ENCODE peak calls at places on chromosome 2, in eight cellular contexts. One of them, this sample, is unnamed.
A peak's percentile ranks its signal among the peaks of the same experiment; 100 is the strongest.

GRCh38 chr2:44167311-44167907 is 1.3 kb upstream of the PPM1B start:
- DNase-seq in left ventricle myocardium inferior: no peak
- DNase-seq in mucosa of descending colon: no peak
- DNase-seq in GM12864: no peak
- DNase-seq in GM23338: no peak
- DNase-seq in psoas muscle: no peak
- DNase-seq in Calu3: no peak
- DNase-seq in choroid plexus epithelial cell: no peak
- DNase-seq in this sample: no peak

GRCh38 chr2:58609306-58609705 is 368.2 kb upstream of the FANCL start:
- DNase-seq in left ventricle myocardium inferior: no peak
- DNase-seq in GM23338: no peak
- DNase-seq in psoas muscle: no peak
- DNase-seq in mucosa of descending colon: no peak
- DNase-seq in Calu3: no peak
- DNase-seq in choroid plexus epithelial cell: no peak
- DNase-seq in GM12864: no peak
- DNase-seq in this sample: no peak

GRCh38 chr2:240069846-240070245 is 16.5 kb upstream of the OR6B3 start:
- DNase-seq in GM23338: no peak
- DNase-seq in GM12864: no peak
- DNase-seq in psoas muscle: no peak
- DNase-seq in choroid plexus epithelial cell: no peak
- DNase-seq in Calu3: no peak
- DNase-seq in left ventricle myocardium inferior: no peak
- DNase-seq in mucosa of descending colon: no peak
- DNase-seq in this sample: no peak

GRCh38 chr2:145984541-145984940 is 1464.6 kb upstream of the ZEB2 start:
- DNase-seq in mucosa of descending colon: no peak
- DNase-seq in GM23338: no peak
- DNase-seq in choroid plexus epithelial cell: peak; percentile 87
- DNase-seq in GM12864: no peak
- DNase-seq in Calu3: peak; percentile 15
- DNase-seq in left ventricle myocardium inferior: no peak
- DNase-seq in psoas muscle: no peak
- DNase-seq in this sample: no peak

GRCh38 chr2:46062637-46063412 is 234.4 kb upstream of the EPAS1 start:
- DNase-seq in choroid plexus epithelial cell: peak; percentile 95
- DNase-seq in GM23338: peak; percentile 91
- DNase-seq in psoas muscle: peak; percentile 74
- DNase-seq in mucosa of descending colon: peak; percentile 88
- DNase-seq in GM12864: peak; percentile 25
- DNase-seq in Calu3: peak; percentile 77
- DNase-seq in left ventricle myocardium inferior: peak; percentile 75
- DNase-seq in this sample: peak; percentile 68

GRCh38 chr2:154978244-154978643 is 279.7 kb downstream of the KCNJ3 start:
- DNase-seq in GM23338: no peak
- DNase-seq in Calu3: no peak
- DNase-seq in psoas muscle: no peak
- DNase-seq in mucosa of descending colon: no peak
- DNase-seq in GM12864: no peak
- DNase-seq in left ventricle myocardium inferior: no peak
- DNase-seq in choroid plexus epithelial cell: no peak
- DNase-seq in this sample: no peak

GRCh38 chr2:186590538-186591441 is 934 bp downstream of the ITGAV start:
- DNase-seq in Calu3: peak; percentile 51
- DNase-seq in left ventricle myocardium inferior: no peak
- DNase-seq in psoas muscle: no peak
- DNase-seq in GM12864: no peak
- DNase-seq in mucosa of descending colon: peak; percentile 56
- DNase-seq in choroid plexus epithelial cell: peak; percentile 68
- DNase-seq in GM23338: peak; percentile 57
- DNase-seq in this sample: peak; percentile 24

GRCh38 chr2:13605266-13605665 is 888.5 kb downstream of the TRIB2 start:
- DNase-seq in mucosa of descending colon: no peak
- DNase-seq in left ventricle myocardium inferior: no peak
- DNase-seq in choroid plexus epithelial cell: peak; percentile 8
- DNase-seq in GM23338: no peak
- DNase-seq in GM12864: no peak
- DNase-seq in Calu3: no peak
- DNase-seq in psoas muscle: no peak
- DNase-seq in this sample: no peak

GRCh38 chr2:238525990-238526389 is 99.3 kb downstream of the ASB1 start:
- DNase-seq in Calu3: no peak
- DNase-seq in GM12864: no peak
- DNase-seq in psoas muscle: no peak
- DNase-seq in left ventricle myocardium inferior: no peak
- DNase-seq in choroid plexus epithelial cell: no peak
- DNase-seq in GM23338: no peak
- DNase-seq in mucosa of descending colon: no peak
- DNase-seq in this sample: no peak

GRCh38 chr2:66845307-66845706 is 410.4 kb downstream of the MEIS1 start:
- DNase-seq in psoas muscle: no peak
- DNase-seq in choroid plexus epithelial cell: no peak
- DNase-seq in mucosa of descending colon: no peak
- DNase-seq in left ventricle myocardium inferior: no peak
- DNase-seq in Calu3: no peak
- DNase-seq in GM12864: no peak
- DNase-seq in GM23338: no peak
- DNase-seq in this sample: no peak

GRCh38 chr2:229132236-229132635 is 138.9 kb downstream of the PID1 start:
- DNase-seq in mucosa of descending colon: no peak
- DNase-seq in Calu3: no peak
- DNase-seq in GM12864: no peak
- DNase-seq in psoas muscle: no peak
- DNase-seq in left ventricle myocardium inferior: no peak
- DNase-seq in GM23338: no peak
- DNase-seq in choroid plexus epithelial cell: no peak
- DNase-seq in this sample: no peak

GRCh38 chr2:229130522-229130921 is 140.6 kb downstream of the PID1 start:
- DNase-seq in GM12864: no peak
- DNase-seq in choroid plexus epithelial cell: no peak
- DNase-seq in mucosa of descending colon: no peak
- DNase-seq in left ventricle myocardium inferior: no peak
- DNase-seq in psoas muscle: no peak
- DNase-seq in GM23338: no peak
- DNase-seq in Calu3: no peak
- DNase-seq in this sample: no peak

GRCh38 chr2:229137623-229138022 is 133.5 kb downstream of the PID1 start:
- DNase-seq in Calu3: no peak
- DNase-seq in GM23338: no peak
- DNase-seq in mucosa of descending colon: no peak
- DNase-seq in choroid plexus epithelial cell: no peak
- DNase-seq in GM12864: no peak
- DNase-seq in psoas muscle: no peak
- DNase-seq in left ventricle myocardium inferior: no peak
- DNase-seq in this sample: no peak

GRCh38 chr2:229129738-229130371 is 141.2 kb downstream of the PID1 start:
- DNase-seq in GM12864: no peak
- DNase-seq in GM23338: no peak
- DNase-seq in left ventricle myocardium inferior: no peak
- DNase-seq in choroid plexus epithelial cell: peak; percentile 6
- DNase-seq in psoas muscle: peak; percentile 13
- DNase-seq in mucosa of descending colon: peak; percentile 55
- DNase-seq in Calu3: no peak
- DNase-seq in this sample: no peak

DNA sequence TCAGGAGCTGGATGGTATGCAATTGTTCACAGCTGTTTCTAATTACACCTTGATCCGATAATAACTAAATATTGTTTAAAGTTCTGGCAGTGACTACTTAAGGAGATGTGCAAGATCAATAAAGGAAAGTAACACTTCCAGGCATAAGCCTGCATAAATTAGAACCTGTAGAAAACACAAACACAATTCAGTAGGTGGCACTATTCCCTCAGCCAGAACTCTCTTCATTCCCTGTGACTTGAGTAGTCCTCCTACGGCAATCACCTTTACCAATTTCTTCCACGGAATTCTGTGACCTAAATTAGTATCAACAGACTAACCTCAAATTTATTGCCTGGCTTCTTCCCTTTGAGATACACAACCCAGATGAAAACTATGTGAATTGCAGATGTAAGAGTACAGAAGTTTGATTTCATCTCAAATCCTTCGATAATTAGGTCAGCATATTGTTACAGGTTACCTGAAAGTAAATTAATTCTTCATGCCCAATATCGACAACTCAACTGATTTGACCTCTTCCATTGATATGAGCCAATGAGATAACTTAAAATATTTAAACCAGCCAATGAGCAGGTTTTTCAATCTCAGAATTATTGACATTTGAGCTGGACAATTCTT is 137.8 kb downstream of the PID1 start:
- DNase-seq in psoas muscle: no peak
- DNase-seq in GM12864: no peak
- DNase-seq in mucosa of descending colon: peak; percentile 69
- DNase-seq in left ventricle myocardium inferior: no peak
- DNase-seq in choroid plexus epithelial cell: peak; percentile 83
- DNase-seq in GM23338: peak; percentile 64
- DNase-seq in Calu3: peak; percentile 41
- DNase-seq in this sample: no peak
- TF ChIP-seq CTCF in psoas muscle: peak; percentile 14
- TF ChIP-seq CTCF in GM12864: peak; percentile 23
- TF ChIP-seq CTCF in mucosa of descending colon: peak; percentile 17
- TF ChIP-seq CTCF in left ventricle myocardium inferior: peak; percentile 67
- TF ChIP-seq CTCF in choroid plexus epithelial cell: peak; percentile 76
- TF ChIP-seq CTCF in GM23338: peak; percentile 61
- TF ChIP-seq CTCF in Calu3: peak; percentile 46
- TF ChIP-seq CTCF in this sample: no peak

DNA sequence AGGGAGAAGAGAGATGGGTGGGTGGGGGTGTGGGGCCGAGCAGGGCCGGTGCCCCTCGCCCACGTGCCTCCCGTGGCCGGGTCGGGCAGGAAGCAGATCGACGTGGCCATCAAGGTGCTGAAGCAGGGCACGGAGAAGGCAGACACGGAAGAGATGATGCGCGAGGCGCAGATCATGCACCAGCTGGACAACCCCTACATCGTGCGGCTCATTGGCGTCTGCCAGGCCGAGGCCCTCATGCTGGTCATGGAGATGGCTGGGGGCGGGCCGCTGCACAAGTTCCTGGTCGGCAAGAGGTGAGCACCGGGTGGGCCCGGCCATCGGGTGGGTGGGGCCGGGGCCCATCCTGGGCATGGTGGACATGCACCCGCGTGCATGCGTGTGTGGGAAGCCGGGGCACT is 21.8 kb downstream of the ZAP70 start:
- DNase-seq in left ventricle myocardium inferior: peak; percentile 7
- DNase-seq in Calu3: no peak
- DNase-seq in GM12864: no peak
- DNase-seq in GM23338: no peak
- DNase-seq in psoas muscle: no peak
- DNase-seq in choroid plexus epithelial cell: no peak
- DNase-seq in mucosa of descending colon: no peak
- DNase-seq in this sample: no peak
- TF ChIP-seq CTCF in left ventricle myocardium inferior: no peak
- TF ChIP-seq CTCF in Calu3: no peak
- TF ChIP-seq CTCF in GM12864: no peak
- TF ChIP-seq CTCF in GM23338: no peak
- TF ChIP-seq CTCF in psoas muscle: no peak
- TF ChIP-seq CTCF in choroid plexus epithelial cell: no peak
- TF ChIP-seq CTCF in mucosa of descending colon: no peak
- TF ChIP-seq CTCF in this sample: no peak

GRCh38 chr2:67854798-67855197 is 208.0 kb downstream of the C1D start:
- DNase-seq in psoas muscle: no peak
- DNase-seq in left ventricle myocardium inferior: no peak
- DNase-seq in choroid plexus epithelial cell: no peak
- DNase-seq in mucosa of descending colon: no peak
- DNase-seq in GM23338: peak; percentile 41
- DNase-seq in GM12864: no peak
- DNase-seq in Calu3: no peak
- DNase-seq in this sample: no peak
- TF ChIP-seq CTCF in psoas muscle: no peak
- TF ChIP-seq CTCF in left ventricle myocardium inferior: no peak
- TF ChIP-seq CTCF in choroid plexus epithelial cell: peak; percentile 2
- TF ChIP-seq CTCF in mucosa of descending colon: no peak
- TF ChIP-seq CTCF in GM23338: peak; percentile 65
- TF ChIP-seq CTCF in GM12864: peak; percentile 24
- TF ChIP-seq CTCF in Calu3: no peak
- TF ChIP-seq CTCF in this sample: no peak

DNA sequence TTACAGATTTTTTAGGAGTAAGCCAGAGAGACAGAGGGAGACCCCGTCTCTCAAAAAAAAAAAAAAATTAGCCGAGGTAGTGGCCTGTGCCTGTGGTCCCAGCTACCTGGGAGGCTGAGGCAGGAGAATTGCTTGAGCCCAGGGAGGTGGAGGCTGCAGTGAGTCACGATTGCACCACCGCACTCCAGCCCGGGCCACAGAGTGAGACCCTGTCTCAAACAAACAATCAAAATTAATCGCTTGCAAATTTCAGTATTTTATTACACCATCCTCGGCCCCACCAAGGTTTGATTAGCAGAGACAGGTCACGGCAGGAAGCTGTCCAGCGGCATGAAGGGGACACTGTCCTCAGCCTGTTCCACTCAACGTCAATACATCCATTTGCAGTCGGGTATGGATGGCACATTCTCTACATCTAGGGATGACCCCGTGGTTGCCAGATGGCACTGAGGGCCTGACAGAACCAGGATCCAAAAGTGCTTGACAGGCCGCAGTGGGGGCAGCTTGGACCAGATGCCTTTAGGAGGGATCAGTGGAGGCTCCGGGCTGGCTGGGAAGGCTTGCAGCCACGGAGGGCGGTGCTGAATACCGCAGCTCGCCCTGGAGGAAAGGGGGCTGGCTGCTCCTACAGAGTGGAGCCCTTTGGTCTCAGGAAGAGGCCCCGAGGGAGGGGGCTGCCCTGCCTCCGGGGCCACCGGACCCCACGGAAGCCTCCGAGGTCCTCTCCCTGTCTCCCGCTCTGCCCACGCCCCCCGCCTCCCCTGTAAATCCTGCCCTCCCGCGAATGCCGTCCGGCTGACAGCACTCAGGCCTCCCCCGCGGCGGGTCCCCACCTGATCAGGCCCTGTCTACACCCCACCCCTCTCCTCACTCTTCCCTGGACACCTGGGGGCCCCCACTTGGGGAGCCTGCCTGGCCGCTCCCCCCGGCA is 13.1 kb downstream of the ASPRV1 start:
- DNase-seq in psoas muscle: no peak
- DNase-seq in GM12864: no peak
- DNase-seq in choroid plexus epithelial cell: no peak
- DNase-seq in Calu3: no peak
- DNase-seq in GM23338: peak; percentile 26
- DNase-seq in mucosa of descending colon: no peak
- DNase-seq in left ventricle myocardium inferior: no peak
- DNase-seq in this sample: no peak
- TF ChIP-seq CTCF in psoas muscle: no peak
- TF ChIP-seq CTCF in GM12864: no peak
- TF ChIP-seq CTCF in choroid plexus epithelial cell: no peak
- TF ChIP-seq CTCF in Calu3: no peak
- TF ChIP-seq CTCF in GM23338: no peak
- TF ChIP-seq CTCF in mucosa of descending colon: no peak
- TF ChIP-seq CTCF in left ventricle myocardium inferior: no peak
- TF ChIP-seq CTCF in this sample: no peak

GRCh38 chr2:74119912-74120825 is 27.5 kb downstream of the BOLA3 start:
- DNase-seq in left ventricle myocardium inferior: peak; percentile 82
- DNase-seq in mucosa of descending colon: peak; percentile 90
- DNase-seq in psoas muscle: peak; percentile 82
- DNase-seq in GM23338: peak; percentile 91
- DNase-seq in choroid plexus epithelial cell: peak; percentile 89
- DNase-seq in GM12864: peak; percentile 69
- DNase-seq in Calu3: peak; percentile 92
- DNase-seq in this sample: peak; percentile 94

GRCh38 chr2:74119324-74119723 is 28.4 kb downstream of the BOLA3 start:
- DNase-seq in GM23338: no peak
- DNase-seq in Calu3: no peak
- DNase-seq in psoas muscle: no peak
- DNase-seq in GM12864: no peak
- DNase-seq in choroid plexus epithelial cell: peak; percentile 54
- DNase-seq in mucosa of descending colon: no peak
- DNase-seq in left ventricle myocardium inferior: no peak
- DNase-seq in this sample: no peak
- TF ChIP-seq CTCF in GM23338: no peak
- TF ChIP-seq CTCF in Calu3: no peak
- TF ChIP-seq CTCF in psoas muscle: peak; percentile 6
- TF ChIP-seq CTCF in GM12864: peak; percentile 22
- TF ChIP-seq CTCF in choroid plexus epithelial cell: peak; percentile 42
- TF ChIP-seq CTCF in mucosa of descending colon: no peak
- TF ChIP-seq CTCF in left ventricle myocardium inferior: no peak
- TF ChIP-seq CTCF in this sample: peak; percentile 28

This sample was measured in GM10248.